ENCODE peak calls at places on chromosomes 4 and X, in seven cellular contexts. One of them, this sample, is unnamed. For H3K27me3, the result is how much of the 10 kb centered on the place peaks cover.

GRCh38 chr4:94913316-94913715 is 155.6 kb downstream of the BMPR1B start:
- DNase-seq in heart right ventricle: no peak
- DNase-seq in Panc1: no peak
- DNase-seq in astrocyte: no peak
- DNase-seq in MM.1S: peak
- DNase-seq in tibial nerve: no peak
- DNase-seq in dorsolateral prefrontal cortex: no peak
- DNase-seq in this sample: no peak

GRCh38 chr4:47106561-47106960 is 75.2 kb downstream of the GABRB1 start:
- DNase-seq in heart right ventricle: no peak
- DNase-seq in Panc1: no peak
- DNase-seq in astrocyte: peak
- DNase-seq in MM.1S: no peak
- DNase-seq in tibial nerve: no peak
- DNase-seq in dorsolateral prefrontal cortex: no peak
- DNase-seq in this sample: no peak

GRCh38 chr4:16761031-16761430 is 137.4 kb downstream of the LDB2 start:
- DNase-seq in heart right ventricle: no peak
- DNase-seq in Panc1: no peak
- DNase-seq in astrocyte: no peak
- DNase-seq in MM.1S: no peak
- DNase-seq in tibial nerve: no peak
- DNase-seq in dorsolateral prefrontal cortex: no peak
- DNase-seq in this sample: no peak

GRCh38 chrX:153303276-153304262 is 18.0 kb downstream of the PNMA6F start:
- DNase-seq in heart right ventricle: no peak
- DNase-seq in Panc1: no peak
- DNase-seq in astrocyte: no peak
- DNase-seq in MM.1S: no peak
- DNase-seq in tibial nerve: no peak
- DNase-seq in dorsolateral prefrontal cortex: no peak
- DNase-seq in this sample: no peak

GRCh38 chr4:89434364-89434988 is 126.9 kb upstream of the GPRIN3 start:
- DNase-seq in heart right ventricle: no peak
- DNase-seq in Panc1: no peak
- DNase-seq in astrocyte: peak
- DNase-seq in MM.1S: peak
- DNase-seq in tibial nerve: no peak
- DNase-seq in dorsolateral prefrontal cortex: no peak
- DNase-seq in this sample: no peak

GRCh38 chrX:101206471-101206870 is 13.1 kb upstream of the DRP2 start:
- DNase-seq in heart right ventricle: no peak
- DNase-seq in Panc1: peak
- DNase-seq in astrocyte: no peak
- DNase-seq in MM.1S: peak
- DNase-seq in tibial nerve: no peak
- DNase-seq in dorsolateral prefrontal cortex: no peak
- DNase-seq in this sample: no peak

GRCh38 chr4:142528433-142528832 is 317.7 kb downstream of the INPP4B start:
- DNase-seq in heart right ventricle: no peak
- DNase-seq in Panc1: no peak
- DNase-seq in astrocyte: no peak
- DNase-seq in MM.1S: no peak
- DNase-seq in tibial nerve: no peak
- DNase-seq in dorsolateral prefrontal cortex: no peak
- DNase-seq in this sample: no peak

GRCh38 chrX:150700107-150700506 is 6.9 kb downstream of the MTMR1 start:
- DNase-seq in heart right ventricle: no peak
- DNase-seq in Panc1: no peak
- DNase-seq in astrocyte: no peak
- DNase-seq in MM.1S: no peak
- DNase-seq in tibial nerve: no peak
- DNase-seq in dorsolateral prefrontal cortex: no peak
- DNase-seq in this sample: no peak

GRCh38 chr4:100722133-100722532 is 204.3 kb upstream of the EMCN start:
- DNase-seq in heart right ventricle: no peak
- DNase-seq in Panc1: no peak
- DNase-seq in astrocyte: no peak
- DNase-seq in MM.1S: no peak
- DNase-seq in tibial nerve: no peak
- DNase-seq in dorsolateral prefrontal cortex: no peak
- DNase-seq in this sample: no peak

GRCh38 chr4:167424338-167425256 is 190.3 kb upstream of the SPOCK3 start:
- DNase-seq in heart right ventricle: no peak
- DNase-seq in Panc1: no peak
- DNase-seq in astrocyte: no peak
- DNase-seq in MM.1S: no peak
- DNase-seq in tibial nerve: no peak
- DNase-seq in dorsolateral prefrontal cortex: no peak
- DNase-seq in this sample: peak

GRCh38 chr4:41718907-41719306 is 29.6 kb downstream of the PHOX2B start:
- DNase-seq in heart right ventricle: no peak
- DNase-seq in Panc1: no peak
- DNase-seq in astrocyte: peak
- DNase-seq in MM.1S: no peak
- DNase-seq in tibial nerve: no peak
- DNase-seq in dorsolateral prefrontal cortex: no peak
- DNase-seq in this sample: no peak

GRCh38 chrX:26203556-26203955 is 11.3 kb downstream of the MAGEB6 start:
- DNase-seq in heart right ventricle: no peak
- DNase-seq in Panc1: no peak
- DNase-seq in astrocyte: no peak
- DNase-seq in MM.1S: no peak
- DNase-seq in tibial nerve: no peak
- DNase-seq in dorsolateral prefrontal cortex: no peak
- DNase-seq in this sample: no peak

GRCh38 chr4:149077142-149077541 is 634.9 kb upstream of the NR3C2 start:
- DNase-seq in heart right ventricle: no peak
- DNase-seq in Panc1: no peak
- DNase-seq in astrocyte: peak
- DNase-seq in MM.1S: no peak
- DNase-seq in tibial nerve: no peak
- DNase-seq in dorsolateral prefrontal cortex: no peak
- DNase-seq in this sample: no peak

DNA sequence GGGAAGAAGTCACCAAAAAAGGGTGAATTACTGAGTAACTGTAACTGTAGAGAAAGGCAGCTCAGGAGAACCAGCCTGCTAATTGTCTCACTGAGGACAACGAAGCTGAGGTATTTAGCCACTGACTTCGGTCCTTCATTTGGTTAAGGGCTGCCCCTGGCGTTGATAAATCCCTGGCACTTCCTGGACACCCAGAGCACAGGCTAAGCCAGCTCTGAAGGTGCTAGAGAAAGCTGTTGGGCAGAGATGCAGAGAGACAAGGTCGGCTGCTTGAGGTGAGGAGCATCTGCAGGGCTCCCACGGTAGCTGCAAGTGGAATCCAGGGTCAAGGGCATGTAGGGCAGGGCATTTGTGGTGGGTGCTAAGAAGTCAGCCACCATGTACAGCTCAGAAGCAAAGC is 33.4 kb upstream of the AP1S2 start:
- DNase-seq in heart right ventricle: no peak
- DNase-seq in Panc1: no peak
- DNase-seq in astrocyte: no peak
- DNase-seq in MM.1S: no peak
- DNase-seq in tibial nerve: no peak
- DNase-seq in dorsolateral prefrontal cortex: no peak
- DNase-seq in this sample: no peak
- TF ChIP-seq CTCF in heart right ventricle: no peak
- TF ChIP-seq CTCF in Panc1: no peak
- TF ChIP-seq CTCF in astrocyte: no peak
- TF ChIP-seq CTCF in MM.1S: no peak
- TF ChIP-seq CTCF in tibial nerve: no peak
- TF ChIP-seq CTCF in dorsolateral prefrontal cortex: no peak
- TF ChIP-seq CTCF in this sample: no peak

DNA sequence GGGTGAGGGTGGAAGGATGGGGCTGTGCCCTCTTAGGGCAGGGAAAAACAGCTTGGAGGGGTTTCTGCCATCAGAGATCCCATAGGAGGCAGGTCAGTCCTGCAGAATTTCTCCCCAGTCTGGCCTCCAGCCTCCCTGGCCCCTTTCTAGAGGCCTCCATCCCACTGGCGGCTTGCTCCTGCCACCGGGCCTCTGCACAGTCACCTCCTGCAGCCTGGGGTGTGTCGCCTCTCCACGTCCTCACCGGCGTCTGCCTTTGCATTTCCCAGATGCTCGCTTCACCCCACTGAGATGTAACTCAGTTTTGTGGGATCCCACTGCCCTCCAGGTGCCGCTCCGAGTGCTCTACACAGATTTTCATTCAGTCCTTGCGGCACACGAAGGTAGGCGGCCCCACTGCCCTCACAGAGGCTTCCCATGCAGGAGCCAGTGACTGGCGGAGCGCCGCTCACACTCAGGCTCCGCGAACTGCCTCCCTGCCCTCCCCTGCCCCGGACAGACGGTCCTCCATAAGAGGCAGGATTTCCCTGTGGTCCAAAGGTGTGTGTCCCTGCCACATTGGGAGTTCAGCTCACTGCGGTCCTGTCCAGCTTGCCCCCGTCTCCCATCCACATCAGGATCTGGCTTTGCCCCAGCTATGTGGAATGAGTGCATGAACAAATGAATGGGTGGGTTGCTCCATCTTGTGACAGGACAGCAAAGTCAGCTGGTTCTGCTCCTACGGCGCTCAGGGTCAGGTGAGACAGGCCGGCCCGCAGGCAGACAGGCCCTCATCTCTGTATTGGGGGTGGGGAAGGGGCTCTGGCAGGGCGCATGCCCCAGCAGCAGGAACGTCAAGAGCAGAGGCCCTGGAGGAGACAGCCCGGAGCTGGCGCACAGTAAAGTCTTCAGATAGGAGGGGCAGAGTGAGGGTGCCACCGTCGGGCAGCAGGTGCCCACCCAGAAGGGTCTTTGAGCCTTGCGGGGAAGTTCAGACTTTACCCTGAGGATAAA is 2.7 kb upstream of the TMEM271 start:
- DNase-seq in heart right ventricle: no peak
- DNase-seq in Panc1: no peak
- DNase-seq in astrocyte: no peak
- DNase-seq in MM.1S: no peak
- DNase-seq in tibial nerve: no peak
- DNase-seq in dorsolateral prefrontal cortex: no peak
- DNase-seq in this sample: no peak
- H3K27me3 ChIP-seq in heart right ventricle: half or more
- H3K27me3 ChIP-seq in Panc1: under half
- H3K27me3 ChIP-seq in astrocyte: under half
- H3K27me3 ChIP-seq in MM.1S: under half
- H3K27me3 ChIP-seq in tibial nerve: under half
- H3K27me3 ChIP-seq in dorsolateral prefrontal cortex: under half
- H3K27me3 ChIP-seq in this sample: under half

GRCh38 chr4:37780444-37781133 is 45.9 kb upstream of the PGM2 start:
- DNase-seq in heart right ventricle: peak
- DNase-seq in Panc1: no peak
- DNase-seq in astrocyte: no peak
- DNase-seq in MM.1S: peak
- DNase-seq in tibial nerve: no peak
- DNase-seq in dorsolateral prefrontal cortex: no peak
- DNase-seq in this sample: no peak
- TF ChIP-seq CTCF in heart right ventricle: peak
- TF ChIP-seq CTCF in Panc1: no peak
- TF ChIP-seq CTCF in astrocyte: no peak
- TF ChIP-seq CTCF in MM.1S: no peak
- TF ChIP-seq CTCF in tibial nerve: no peak
- TF ChIP-seq CTCF in dorsolateral prefrontal cortex: no peak
- TF ChIP-seq CTCF in this sample: no peak

GRCh38 chr4:1400861-1401408 is 5.3 kb downstream of the NKX1-1 start:
- DNase-seq in heart right ventricle: no peak
- DNase-seq in Panc1: no peak
- DNase-seq in astrocyte: no peak
- DNase-seq in MM.1S: no peak
- DNase-seq in tibial nerve: no peak
- DNase-seq in dorsolateral prefrontal cortex: peak
- DNase-seq in this sample: no peak
- H3K27me3 ChIP-seq in heart right ventricle: half or more
- H3K27me3 ChIP-seq in Panc1: under half
- H3K27me3 ChIP-seq in astrocyte: under half
- H3K27me3 ChIP-seq in MM.1S: under half
- H3K27me3 ChIP-seq in tibial nerve: half or more
- H3K27me3 ChIP-seq in dorsolateral prefrontal cortex: half or more
- H3K27me3 ChIP-seq in this sample: under half

GRCh38 chr4:96131186-96131585 is 291.3 kb downstream of the PDHA2 start:
- DNase-seq in heart right ventricle: no peak
- DNase-seq in Panc1: no peak
- DNase-seq in astrocyte: peak
- DNase-seq in MM.1S: no peak
- DNase-seq in tibial nerve: no peak
- DNase-seq in dorsolateral prefrontal cortex: no peak
- DNase-seq in this sample: no peak

GRCh38 chr4:96136056-96136455 is 296.2 kb downstream of the PDHA2 start:
- DNase-seq in heart right ventricle: no peak
- DNase-seq in Panc1: no peak
- DNase-seq in astrocyte: peak
- DNase-seq in MM.1S: no peak
- DNase-seq in tibial nerve: no peak
- DNase-seq in dorsolateral prefrontal cortex: no peak
- DNase-seq in this sample: no peak

GRCh38 chr4:96139251-96139929 is 299.5 kb downstream of the PDHA2 start:
- DNase-seq in heart right ventricle: no peak
- DNase-seq in Panc1: no peak
- DNase-seq in astrocyte: no peak
- DNase-seq in MM.1S: no peak
- DNase-seq in tibial nerve: no peak
- DNase-seq in dorsolateral prefrontal cortex: no peak
- DNase-seq in this sample: no peak

DNA sequence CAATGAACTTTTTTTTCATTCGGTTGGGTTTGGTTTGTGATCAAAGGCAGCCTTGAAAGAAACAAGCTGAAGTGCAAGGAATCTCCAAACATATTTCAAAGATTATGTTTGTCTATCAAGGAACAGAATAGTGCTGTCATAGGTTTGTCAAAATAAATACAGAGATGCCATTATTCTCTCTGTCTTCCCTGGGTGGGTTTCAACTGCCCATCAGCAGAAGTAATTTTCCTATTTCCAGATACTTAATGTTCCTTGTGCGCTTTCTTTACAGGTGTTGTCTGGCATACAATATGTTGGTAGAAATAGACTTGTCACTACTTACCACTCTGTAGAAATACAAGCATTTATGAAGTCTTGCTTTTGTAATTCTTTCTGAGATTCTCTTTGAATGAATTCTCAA is 294.9 kb downstream of the PDHA2 start:
- DNase-seq in heart right ventricle: no peak
- DNase-seq in Panc1: no peak
- DNase-seq in astrocyte: no peak
- DNase-seq in MM.1S: no peak
- DNase-seq in tibial nerve: no peak
- DNase-seq in dorsolateral prefrontal cortex: no peak
- DNase-seq in this sample: no peak
- TF ChIP-seq CTCF in heart right ventricle: no peak
- TF ChIP-seq CTCF in Panc1: no peak
- TF ChIP-seq CTCF in astrocyte: no peak
- TF ChIP-seq CTCF in MM.1S: no peak
- TF ChIP-seq CTCF in tibial nerve: no peak
- TF ChIP-seq CTCF in dorsolateral prefrontal cortex: no peak
- TF ChIP-seq CTCF in this sample: no peak

This sample was measured in ovary.